ENCODE peak calls at places on chromosomes 13 and 19, in four cellular contexts. One of them, this sample, is unnamed.

GRCh38 chr19:54521860-54522513 is 19.4 kb downstream of the LAIR2 start:
- DNase-seq in CD4-positive, CD25-positive, alpha-beta regulatory T cell: no peak
- DNase-seq in CD4-positive, alpha-beta memory T cell: no peak
- DNase-seq in breast epithelium: no peak
- DNase-seq in this sample: no peak

GRCh38 chr13:109154546-109154945 is 525.1 kb downstream of the MYO16 start:
- DNase-seq in CD4-positive, CD25-positive, alpha-beta regulatory T cell: no peak
- DNase-seq in CD4-positive, alpha-beta memory T cell: no peak
- DNase-seq in breast epithelium: no peak
- DNase-seq in this sample: no peak

GRCh38 chr19:47209323-47210179 is 21.4 kb downstream of the BBC3 start:
- DNase-seq in CD4-positive, CD25-positive, alpha-beta regulatory T cell: no peak
- DNase-seq in CD4-positive, alpha-beta memory T cell: no peak
- DNase-seq in breast epithelium: no peak
- DNase-seq in this sample: no peak

GRCh38 chr19:39083599-39083982 is 577 bp upstream of the ACP7 start:
- DNase-seq in CD4-positive, CD25-positive, alpha-beta regulatory T cell: no peak
- DNase-seq in CD4-positive, alpha-beta memory T cell: peak
- DNase-seq in breast epithelium: no peak
- DNase-seq in this sample: no peak

GRCh38 chr13:51721485-51721884 is 82.5 kb downstream of the DHRS12 start:
- DNase-seq in CD4-positive, CD25-positive, alpha-beta regulatory T cell: no peak
- DNase-seq in CD4-positive, alpha-beta memory T cell: no peak
- DNase-seq in breast epithelium: peak
- DNase-seq in this sample: no peak

GRCh38 chr13:70795484-70795883 is 687.2 kb upstream of the KLHL1 start:
- DNase-seq in CD4-positive, CD25-positive, alpha-beta regulatory T cell: no peak
- DNase-seq in CD4-positive, alpha-beta memory T cell: no peak
- DNase-seq in breast epithelium: no peak
- DNase-seq in this sample: no peak

GRCh38 chr19:3338541-3339181 is 27.7 kb upstream of the NFIC start:
- DNase-seq in CD4-positive, CD25-positive, alpha-beta regulatory T cell: peak
- DNase-seq in CD4-positive, alpha-beta memory T cell: peak
- DNase-seq in breast epithelium: peak
- DNase-seq in this sample: no peak

GRCh38 chr13:71210861-71211260 is 656.1 kb downstream of the DACH1 start:
- DNase-seq in CD4-positive, CD25-positive, alpha-beta regulatory T cell: no peak
- DNase-seq in CD4-positive, alpha-beta memory T cell: no peak
- DNase-seq in breast epithelium: no peak
- DNase-seq in this sample: no peak

GRCh38 chr19:17192751-17193150 is 22.4 kb upstream of the USE1 start:
- DNase-seq in CD4-positive, CD25-positive, alpha-beta regulatory T cell: no peak
- DNase-seq in CD4-positive, alpha-beta memory T cell: no peak
- DNase-seq in breast epithelium: no peak
- DNase-seq in this sample: no peak

GRCh38 chr13:40130871-40131636 is 475.6 kb downstream of the COG6 start:
- DNase-seq in CD4-positive, CD25-positive, alpha-beta regulatory T cell: no peak
- DNase-seq in CD4-positive, alpha-beta memory T cell: no peak
- DNase-seq in breast epithelium: no peak
- DNase-seq in this sample: no peak

GRCh38 chr13:29429496-29429895 is 166.0 kb downstream of the SLC7A1 start:
- DNase-seq in CD4-positive, CD25-positive, alpha-beta regulatory T cell: no peak
- DNase-seq in CD4-positive, alpha-beta memory T cell: no peak
- DNase-seq in breast epithelium: no peak
- DNase-seq in this sample: no peak

GRCh38 chr13:32984857-32985626 is 31.2 kb upstream of the KL start:
- DNase-seq in CD4-positive, CD25-positive, alpha-beta regulatory T cell: no peak
- DNase-seq in CD4-positive, alpha-beta memory T cell: no peak
- DNase-seq in breast epithelium: peak
- DNase-seq in this sample: no peak

GRCh38 chr19:33234736-33235135 is 9.1 kb upstream of the SLC7A10 start:
- DNase-seq in CD4-positive, CD25-positive, alpha-beta regulatory T cell: no peak
- DNase-seq in CD4-positive, alpha-beta memory T cell: no peak
- DNase-seq in breast epithelium: no peak
- DNase-seq in this sample: no peak

GRCh38 chr13:28313579-28313978 is 175.2 kb downstream of the PAN3 start:
- DNase-seq in CD4-positive, CD25-positive, alpha-beta regulatory T cell: no peak
- DNase-seq in CD4-positive, alpha-beta memory T cell: no peak
- DNase-seq in breast epithelium: no peak
- DNase-seq in this sample: no peak

GRCh38 chr13:25468330-25469178 is 96.8 kb downstream of the ATP8A2 start:
- DNase-seq in CD4-positive, CD25-positive, alpha-beta regulatory T cell: no peak
- DNase-seq in CD4-positive, alpha-beta memory T cell: no peak
- DNase-seq in breast epithelium: no peak
- DNase-seq in this sample: no peak

GRCh38 chr19:52786078-52786463 is 520 bp downstream of the ZNF600 start:
- DNase-seq in CD4-positive, CD25-positive, alpha-beta regulatory T cell: no peak
- DNase-seq in CD4-positive, alpha-beta memory T cell: no peak
- DNase-seq in breast epithelium: no peak
- DNase-seq in this sample: no peak

GRCh38 chr13:31242935-31243334 is 43.2 kb downstream of the B3GLCT start:
- DNase-seq in CD4-positive, CD25-positive, alpha-beta regulatory T cell: no peak
- DNase-seq in CD4-positive, alpha-beta memory T cell: no peak
- DNase-seq in breast epithelium: no peak
- DNase-seq in this sample: no peak

GRCh38 chr13:106503730-106504129 is 31.7 kb downstream of the EFNB2 start:
- DNase-seq in CD4-positive, CD25-positive, alpha-beta regulatory T cell: no peak
- DNase-seq in CD4-positive, alpha-beta memory T cell: no peak
- DNase-seq in breast epithelium: no peak
- DNase-seq in this sample: no peak

GRCh38 chr19:48556163-48556562 is 4.2 kb downstream of the SULT2B1 start:
- DNase-seq in CD4-positive, CD25-positive, alpha-beta regulatory T cell: no peak
- DNase-seq in CD4-positive, alpha-beta memory T cell: no peak
- DNase-seq in breast epithelium: no peak
- DNase-seq in this sample: no peak

GRCh38 chr19:8340341-8341096 is 2.5 kb downstream of the KANK3 start:
- DNase-seq in CD4-positive, CD25-positive, alpha-beta regulatory T cell: no peak
- DNase-seq in CD4-positive, alpha-beta memory T cell: no peak
- DNase-seq in breast epithelium: no peak
- DNase-seq in this sample: peak

GRCh38 chr19:4390862-4391693 is 9.3 kb downstream of the SH3GL1 start:
- DNase-seq in CD4-positive, CD25-positive, alpha-beta regulatory T cell: no peak
- DNase-seq in CD4-positive, alpha-beta memory T cell: no peak
- DNase-seq in breast epithelium: no peak
- DNase-seq in this sample: no peak

GRCh38 chr19:7917292-7918061 is 2.7 kb upstream of the SNAPC2 start:
- DNase-seq in CD4-positive, CD25-positive, alpha-beta regulatory T cell: peak
- DNase-seq in CD4-positive, alpha-beta memory T cell: peak
- DNase-seq in breast epithelium: no peak
- DNase-seq in this sample: no peak

GRCh38 chr19:47176627-47177090 is 46.0 kb downstream of the SAE1 start:
- DNase-seq in CD4-positive, CD25-positive, alpha-beta regulatory T cell: peak
- DNase-seq in CD4-positive, alpha-beta memory T cell: peak
- DNase-seq in breast epithelium: no peak
- DNase-seq in this sample: peak

DNA sequence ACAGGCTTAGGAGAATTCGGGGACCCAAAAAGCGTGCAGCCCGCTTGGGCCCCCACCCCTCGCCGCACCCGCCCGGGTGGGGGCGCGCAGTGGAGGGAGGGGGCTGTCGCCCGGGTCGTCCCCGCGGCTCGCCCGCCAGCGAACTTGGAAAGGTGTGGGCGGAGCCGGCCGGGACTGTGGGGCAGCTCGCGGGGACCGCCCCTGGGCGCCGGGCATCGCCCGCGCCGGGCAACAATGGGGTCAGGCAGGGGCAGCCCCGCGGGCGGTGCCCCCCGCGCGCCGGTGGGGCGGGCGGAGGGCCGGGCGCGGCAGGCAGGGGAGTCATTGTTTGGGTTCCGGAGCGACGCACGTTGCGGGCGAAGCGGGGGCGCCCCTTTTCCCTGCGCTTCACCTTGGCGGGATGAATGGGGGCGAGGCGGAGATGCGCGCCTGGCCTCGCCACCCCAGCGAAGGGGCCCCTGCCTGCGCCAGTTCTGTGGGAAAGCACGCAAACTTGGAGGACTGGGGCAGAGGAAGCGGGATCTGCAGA is 637 bp upstream of the KLF12 start:
- DNase-seq in CD4-positive, CD25-positive, alpha-beta regulatory T cell: peak
- DNase-seq in CD4-positive, alpha-beta memory T cell: peak
- DNase-seq in breast epithelium: no peak
- DNase-seq in this sample: peak
- H3K27ac ChIP-seq in CD4-positive, CD25-positive, alpha-beta regulatory T cell: peak
- H3K27ac ChIP-seq in CD4-positive, alpha-beta memory T cell: peak
- H3K27ac ChIP-seq in breast epithelium: peak
- H3K27ac ChIP-seq in this sample: peak

DNA sequence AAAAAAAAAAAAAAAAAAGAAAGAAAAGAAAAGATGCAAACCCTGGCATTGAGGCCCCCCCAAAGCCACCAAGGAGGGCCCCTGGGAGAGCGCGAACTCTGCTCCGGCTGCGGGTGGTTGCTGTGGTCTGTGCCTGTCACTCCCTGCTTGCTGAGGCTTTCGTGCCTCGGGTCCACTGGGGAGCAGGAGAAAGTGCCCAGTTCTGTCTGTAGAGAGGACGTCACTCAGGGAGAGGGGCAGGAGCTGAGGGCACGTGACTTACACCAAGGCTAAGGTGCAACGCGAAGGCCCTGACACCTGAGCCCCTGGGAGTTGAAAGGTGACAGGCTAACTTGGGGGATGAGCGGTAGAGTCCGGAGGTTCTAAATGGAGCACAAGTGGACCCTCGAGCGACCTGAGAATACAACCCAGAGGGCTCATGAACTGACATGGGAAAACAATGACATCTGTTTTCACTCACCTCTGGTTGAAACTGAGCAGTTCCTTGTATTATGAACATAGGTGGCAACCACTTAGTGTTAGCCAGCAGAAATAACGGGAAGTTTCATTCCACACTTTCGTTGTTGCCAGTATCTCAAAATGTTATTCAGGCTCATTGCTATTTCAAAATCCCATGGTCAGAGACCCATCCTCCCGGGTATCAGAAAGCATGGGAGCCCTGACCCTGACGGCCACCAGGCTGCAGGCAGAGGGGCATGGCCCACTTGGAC is 69.2 kb upstream of the TM9SF2 start:
- DNase-seq in CD4-positive, CD25-positive, alpha-beta regulatory T cell: no peak
- DNase-seq in CD4-positive, alpha-beta memory T cell: no peak
- DNase-seq in breast epithelium: no peak
- DNase-seq in this sample: no peak
- H3K4me3 ChIP-seq in CD4-positive, CD25-positive, alpha-beta regulatory T cell: peak
- H3K4me3 ChIP-seq in CD4-positive, alpha-beta memory T cell: peak
- H3K4me3 ChIP-seq in breast epithelium: peak
- H3K4me3 ChIP-seq in this sample: peak

DNA sequence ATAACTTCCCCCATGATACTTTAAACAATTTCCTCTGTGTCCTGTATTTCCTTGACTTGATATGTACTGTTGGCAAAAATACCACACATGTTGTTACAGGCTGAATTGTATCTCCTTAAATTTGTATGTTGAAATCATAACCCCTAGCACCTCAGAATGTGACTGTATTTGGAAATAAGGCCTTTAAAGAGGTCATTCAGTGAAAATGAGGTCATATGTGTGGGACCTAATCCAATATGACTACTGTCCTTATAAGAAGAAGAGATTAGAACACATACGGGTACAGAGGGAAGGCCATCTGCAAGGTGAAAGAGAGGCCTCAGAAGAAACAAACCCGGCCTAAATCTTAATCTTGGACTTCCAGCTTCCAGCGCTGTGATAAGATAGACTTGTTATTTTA is 202.5 kb downstream of the NUFIP1 start:
- DNase-seq in CD4-positive, CD25-positive, alpha-beta regulatory T cell: no peak
- DNase-seq in CD4-positive, alpha-beta memory T cell: no peak
- DNase-seq in breast epithelium: no peak
- DNase-seq in this sample: no peak
- H3K27ac ChIP-seq in CD4-positive, CD25-positive, alpha-beta regulatory T cell: no peak
- H3K27ac ChIP-seq in CD4-positive, alpha-beta memory T cell: no peak
- H3K27ac ChIP-seq in breast epithelium: no peak
- H3K27ac ChIP-seq in this sample: no peak

GRCh38 chr19:6710273-6711077 is 10.0 kb downstream of the C3 start:
- DNase-seq in CD4-positive, CD25-positive, alpha-beta regulatory T cell: no peak
- DNase-seq in CD4-positive, alpha-beta memory T cell: no peak
- DNase-seq in breast epithelium: no peak
- DNase-seq in this sample: no peak
- H3K4me3 ChIP-seq in CD4-positive, CD25-positive, alpha-beta regulatory T cell: no peak
- H3K4me3 ChIP-seq in CD4-positive, alpha-beta memory T cell: no peak
- H3K4me3 ChIP-seq in breast epithelium: no peak
- H3K4me3 ChIP-seq in this sample: no peak

GRCh38 chr19:57071414-57071813 is 48.4 kb upstream of the USP29 start:
- DNase-seq in CD4-positive, CD25-positive, alpha-beta regulatory T cell: no peak
- DNase-seq in CD4-positive, alpha-beta memory T cell: no peak
- DNase-seq in breast epithelium: no peak
- DNase-seq in this sample: no peak

GRCh38 chr19:57067440-57067839 is 52.3 kb upstream of the USP29 start:
- DNase-seq in CD4-positive, CD25-positive, alpha-beta regulatory T cell: no peak
- DNase-seq in CD4-positive, alpha-beta memory T cell: no peak
- DNase-seq in breast epithelium: no peak
- DNase-seq in this sample: no peak

GRCh38 chr19:57068326-57068725 is 51.5 kb upstream of the USP29 start:
- DNase-seq in CD4-positive, CD25-positive, alpha-beta regulatory T cell: no peak
- DNase-seq in CD4-positive, alpha-beta memory T cell: no peak
- DNase-seq in breast epithelium: no peak
- DNase-seq in this sample: no peak

GRCh38 chr19:57068921-57069697 is 50.7 kb upstream of the USP29 start:
- DNase-seq in CD4-positive, CD25-positive, alpha-beta regulatory T cell: no peak
- DNase-seq in CD4-positive, alpha-beta memory T cell: no peak
- DNase-seq in breast epithelium: no peak
- DNase-seq in this sample: no peak
- H3K27ac ChIP-seq in CD4-positive, CD25-positive, alpha-beta regulatory T cell: no peak
- H3K27ac ChIP-seq in CD4-positive, alpha-beta memory T cell: no peak
- H3K27ac ChIP-seq in breast epithelium: no peak
- H3K27ac ChIP-seq in this sample: no peak

DNA sequence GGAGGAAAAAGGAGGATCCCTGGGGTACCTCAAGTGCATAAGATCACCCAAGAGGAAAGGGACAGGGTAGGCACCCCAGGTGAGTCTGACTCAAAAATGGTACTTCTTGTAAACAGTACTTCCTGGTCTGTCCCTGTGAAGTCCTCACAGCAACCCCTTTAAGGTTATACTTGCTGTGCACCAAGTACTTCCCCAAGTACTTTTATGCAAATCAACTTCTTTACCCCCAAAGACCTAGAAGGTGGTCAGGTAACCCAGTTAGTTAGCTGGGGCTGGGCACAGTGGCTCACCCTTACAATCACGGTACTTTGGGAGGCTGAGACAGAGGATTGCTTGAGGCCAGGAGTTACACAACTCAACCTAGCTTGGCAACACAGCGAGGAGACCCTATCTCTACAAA is 2.5 kb downstream of the CALR start:
- DNase-seq in CD4-positive, CD25-positive, alpha-beta regulatory T cell: no peak
- DNase-seq in CD4-positive, alpha-beta memory T cell: no peak
- DNase-seq in breast epithelium: no peak
- DNase-seq in this sample: no peak
- H3K4me3 ChIP-seq in CD4-positive, CD25-positive, alpha-beta regulatory T cell: no peak
- H3K4me3 ChIP-seq in CD4-positive, alpha-beta memory T cell: no peak
- H3K4me3 ChIP-seq in breast epithelium: peak
- H3K4me3 ChIP-seq in this sample: no peak